ENCODE peak calls at places on chromosomes 2 and 18, in nine cellular contexts. W is GM13976; F is MM.1S; C is CD8-positive, alpha-beta T cell; A is cardiac fibroblast; S is fibroblast of mammary gland; E is fibroblast of villous mesenchyme; U is body of pancreas; M is heart right ventricle. H is an unnamed sample.

GRCh38 chr2:217790195-217790594 is 212.6 kb downstream of the TNS1 start:
- DNase-seq in U (no peak), S (peak; percentile 51), E (no peak), C (no peak), F (no peak), W (peak; percentile 36), M (no peak), A (peak; percentile 58), H (peak; percentile 66)

GRCh38 chr2:162245737-162246136 is 2.5 kb upstream of the FAP start:
- DNase-seq in C (no peak), E (peak; percentile 91), F (no peak), U (no peak), M (no peak), W (no peak), A (peak; percentile 82), S (peak; percentile 81), H (no peak)

GRCh38 chr2:54942373-54942772 is 107.9 kb downstream of the RTN4 start:
- DNase-seq in E (no peak), A (no peak), S (no peak), W (no peak), M (no peak), F (no peak), C (peak; percentile 33), U (no peak), H (no peak)

GRCh38 chr2:128237081-128237534 is 81.6 kb downstream of the HS6ST1 start:
- DNase-seq in A (peak; percentile 36), S (no peak), E (peak; percentile 65), C (no peak), W (no peak), F (no peak), U (no peak), M (no peak), H (no peak)

GRCh38 chr2:3634631-3635091 is 23.3 kb upstream of the ALLC start:
- DNase-seq in F (no peak), W (no peak), E (no peak), U (no peak), A (no peak), M (no peak), C (peak; percentile 2), S (no peak), H (no peak)

GRCh38 chr2:168639501-168639900 is 162.9 kb upstream of the NOSTRIN start:
- DNase-seq in C (no peak), A (peak; percentile 79), E (peak; percentile 97), W (no peak), U (peak; percentile 35), S (peak; percentile 62), M (peak; percentile 21), F (no peak), H (no peak)

GRCh38 chr2:204051476-204051875 is 114.9 kb downstream of the ICOS start:
- DNase-seq in F (no peak), E (no peak), A (no peak), W (no peak), M (no peak), S (no peak), C (no peak), U (no peak), H (no peak)

GRCh38 chr2:180334514-180334913 is 327.4 kb upstream of the CWC22 start:
- DNase-seq in U (no peak), C (no peak), W (peak; percentile 41), A (no peak), S (no peak), M (no peak), E (no peak), F (peak; percentile 12), H (peak; percentile 42)

GRCh38 chr2:110745048-110745447 is 12.7 kb downstream of the ACOXL start:
- DNase-seq in W (no peak), A (no peak), F (peak; percentile 44), M (no peak), C (no peak), E (no peak), S (no peak), U (no peak), H (no peak)

GRCh38 chr2:100321181-100321880 is 970 bp downstream of the LONRF2 start:
- DNase-seq in E (peak; percentile 21), A (peak; percentile 9), F (no peak), S (peak; percentile 6), C (no peak), W (peak; percentile 42), M (peak; percentile 31), U (peak; percentile 84), H (peak; percentile 20)

GRCh38 chr2:54665436-54665856 is 58.0 kb upstream of the EML6 start:
- DNase-seq in S (peak; percentile 83), U (peak; percentile 61), M (no peak), W (peak; percentile 46), E (peak; percentile 93), F (peak; percentile 58), A (peak; percentile 90), C (peak; percentile 18), H (peak; percentile 41)

GRCh38 chr2:238784671-238785527 is 63.0 kb upstream of the TWIST2 start:
- DNase-seq in C (peak; percentile 57), F (peak; percentile 51), S (peak; percentile 85), M (peak; percentile 58), U (peak; percentile 76), W (peak; percentile 78), A (peak; percentile 75), E (peak; percentile 78), H (peak; percentile 70)

GRCh38 chr2:127647242-127648190 is 1.6 kb downstream of the GPR17 start:
- DNase-seq in E (no peak), F (no peak), W (no peak), S (no peak), M (peak; percentile 56), C (no peak), A (peak; percentile 44), U (no peak), H (no peak)

GRCh38 chr18:11951390-11951851 is 29.9 kb upstream of the IMPA2 start:
- DNase-seq in E (peak; percentile 57), U (peak; percentile 27), M (no peak), A (no peak), S (no peak), W (no peak), F (no peak), C (no peak), H (no peak)

GRCh38 chr2:121697108-121697631 is 39.5 kb downstream of the NIFK start:
- DNase-seq in A (no peak), F (no peak), U (no peak), W (no peak), S (no peak), M (no peak), C (no peak), E (no peak), H (no peak)

GRCh38 chr18:76251691-76252090 is 243.4 kb downstream of the ZNF516 start:
- DNase-seq in M (no peak), F (no peak), S (no peak), W (no peak), E (no peak), A (no peak), C (no peak), U (no peak), H (no peak)

GRCh38 chr18:76255070-76255683 is 239.9 kb downstream of the ZNF516 start:
- DNase-seq in C (no peak), U (no peak), S (no peak), W (no peak), E (peak; percentile 18), A (no peak), F (no peak), M (no peak), H (no peak)

GRCh38 chr18:76258209-76258608 is 236.8 kb downstream of the ZNF516 start:
- DNase-seq in W (no peak), F (no peak), C (no peak), E (no peak), A (no peak), U (no peak), S (peak; percentile 33), M (no peak), H (no peak)

GRCh38 chr18:76256897-76257500 is 238.0 kb downstream of the ZNF516 start:
- DNase-seq in F (peak; percentile 64), C (no peak), E (peak; percentile 70), U (peak; percentile 39), W (no peak), M (no peak), A (peak; percentile 62), S (peak; percentile 68), H (no peak)

GRCh38 chr18:76252880-76253279 is 242.2 kb downstream of the ZNF516 start:
- DNase-seq in S (peak; percentile 34), W (no peak), F (peak; percentile 36), U (no peak), C (no peak), E (peak; percentile 25), A (peak; percentile 7), M (no peak), H (no peak)
- TF ChIP-seq CTCF in S (peak; percentile 57), W (peak; percentile 6), F (peak; percentile 52), U (no peak), C (no peak), E (peak; percentile 58), A (no peak), M (no peak), H (peak; percentile 25)

GRCh38 chr2:159382447-159383028 is 96.0 kb upstream of the WDSUB1 start:
- DNase-seq in A (no peak), F (no peak), W (no peak), C (no peak), M (no peak), S (no peak), E (no peak), U (no peak), H (no peak)
- TF ChIP-seq CTCF in A (no peak), F (no peak), W (no peak), C (no peak), M (no peak), S (no peak), E (no peak), U (no peak), H (no peak)

GRCh38 chr2:105280281-105280680 is 38.7 kb downstream of the GPR45 start:
- DNase-seq in S (no peak), A (no peak), C (no peak), W (no peak), F (no peak), E (no peak), M (no peak), U (no peak), H (no peak)

GRCh38 chr2:105274046-105274445 is 32.5 kb downstream of the GPR45 start:
- DNase-seq in S (no peak), E (no peak), W (no peak), C (no peak), U (no peak), A (no peak), F (no peak), M (no peak), H (no peak)

GRCh38 chr2:105283532-105283931 is 42.0 kb downstream of the GPR45 start:
- DNase-seq in A (no peak), W (no peak), M (no peak), S (no peak), F (no peak), E (no peak), U (no peak), C (no peak), H (no peak)

GRCh38 chr2:105278654-105279053 is 37.1 kb downstream of the GPR45 start:
- DNase-seq in S (no peak), C (no peak), M (no peak), W (no peak), E (no peak), U (no peak), A (no peak), F (no peak), H (no peak)
- TF ChIP-seq CTCF in S (no peak), C (no peak), M (no peak), W (no peak), E (no peak), U (no peak), A (peak; percentile 8), F (no peak), H (no peak)

DNA sequence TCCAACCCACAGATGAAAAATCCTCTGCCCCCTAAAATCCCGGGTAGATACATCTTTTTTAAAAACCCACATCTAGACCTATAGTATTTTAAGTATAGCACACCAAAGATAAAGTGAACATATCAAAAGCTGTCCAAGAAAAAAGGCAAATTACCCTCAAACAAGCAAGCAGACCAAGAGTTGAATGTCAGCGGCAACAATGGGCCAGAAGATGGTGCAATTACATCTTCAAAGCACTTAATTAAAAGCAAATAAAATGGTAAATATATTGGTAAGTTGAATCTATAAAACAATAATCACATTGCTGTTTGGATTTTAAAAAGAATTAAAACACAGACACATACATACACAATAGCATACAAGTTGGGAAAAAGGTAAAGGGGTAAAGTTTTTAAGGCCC is 98.5 kb downstream of the MYOM1 start:
- DNase-seq in S (peak; percentile 21), F (no peak), A (peak; percentile 26), W (no peak), U (no peak), M (no peak), E (peak; percentile 10), C (no peak), H (no peak)
- TF ChIP-seq CTCF in S (peak; percentile 15), F (no peak), A (no peak), W (no peak), U (no peak), M (no peak), E (no peak), C (no peak), H (peak; percentile 1)

H was measured in GM20000.